ENCODE peak calls at places on chromosomes 6 and 20, in ten cellular contexts. One of them, this sample, is unnamed.

GRCh38 chr20:856361-856775 is 22.9 kb downstream of the FAM110A start:
- DNase-seq in adrenal gland: no peak
- DNase-seq in K562: no peak
- DNase-seq in body of pancreas: peak
- DNase-seq in right lobe of liver: no peak
- DNase-seq in transverse colon: no peak
- DNase-seq in IMR-90: peak
- DNase-seq in ovary: no peak
- DNase-seq in stomach: no peak
- DNase-seq in uterus: no peak
- DNase-seq in this sample: no peak

GRCh38 chr6:70510600-70510999 is 56.1 kb upstream of the SDHAF4 start:
- DNase-seq in adrenal gland: no peak
- DNase-seq in K562: no peak
- DNase-seq in body of pancreas: no peak
- DNase-seq in right lobe of liver: no peak
- DNase-seq in transverse colon: no peak
- DNase-seq in IMR-90: no peak
- DNase-seq in ovary: no peak
- DNase-seq in stomach: no peak
- DNase-seq in uterus: no peak
- DNase-seq in this sample: no peak

GRCh38 chr6:100220543-100220942 is 226.5 kb upstream of the MCHR2 start:
- DNase-seq in adrenal gland: no peak
- DNase-seq in K562: no peak
- DNase-seq in body of pancreas: no peak
- DNase-seq in right lobe of liver: no peak
- DNase-seq in transverse colon: no peak
- DNase-seq in IMR-90: no peak
- DNase-seq in ovary: no peak
- DNase-seq in stomach: no peak
- DNase-seq in uterus: no peak
- DNase-seq in this sample: no peak

GRCh38 chr6:52993461-52993860 is 1.6 kb downstream of the GSTA4 start:
- DNase-seq in adrenal gland: no peak
- DNase-seq in K562: no peak
- DNase-seq in body of pancreas: no peak
- DNase-seq in right lobe of liver: no peak
- DNase-seq in transverse colon: no peak
- DNase-seq in IMR-90: no peak
- DNase-seq in ovary: no peak
- DNase-seq in stomach: no peak
- DNase-seq in uterus: no peak
- DNase-seq in this sample: no peak

GRCh38 chr6:135033238-135033637 is 21.4 kb downstream of the HBS1L start:
- DNase-seq in adrenal gland: no peak
- DNase-seq in K562: no peak
- DNase-seq in body of pancreas: peak
- DNase-seq in right lobe of liver: no peak
- DNase-seq in transverse colon: no peak
- DNase-seq in IMR-90: no peak
- DNase-seq in ovary: no peak
- DNase-seq in stomach: no peak
- DNase-seq in uterus: no peak
- DNase-seq in this sample: no peak

GRCh38 chr6:27809939-27810767 is 102.0 kb downstream of the OR2B2 start:
- DNase-seq in adrenal gland: peak
- DNase-seq in K562: peak
- DNase-seq in body of pancreas: peak
- DNase-seq in right lobe of liver: peak
- DNase-seq in transverse colon: peak
- DNase-seq in IMR-90: peak
- DNase-seq in ovary: peak
- DNase-seq in stomach: peak
- DNase-seq in uterus: peak
- DNase-seq in this sample: no peak

GRCh38 chr6:79421707-79422484 is 115.3 kb downstream of the LCA5 start:
- DNase-seq in adrenal gland: no peak
- DNase-seq in K562: no peak
- DNase-seq in body of pancreas: peak
- DNase-seq in right lobe of liver: no peak
- DNase-seq in transverse colon: no peak
- DNase-seq in IMR-90: peak
- DNase-seq in ovary: no peak
- DNase-seq in stomach: no peak
- DNase-seq in uterus: no peak
- DNase-seq in this sample: no peak

GRCh38 chr6:147507162-147508072 is 1.1 kb upstream of the SAMD5 start:
- DNase-seq in adrenal gland: no peak
- DNase-seq in K562: no peak
- DNase-seq in body of pancreas: no peak
- DNase-seq in right lobe of liver: peak
- DNase-seq in transverse colon: peak
- DNase-seq in IMR-90: no peak
- DNase-seq in ovary: peak
- DNase-seq in stomach: no peak
- DNase-seq in uterus: peak
- DNase-seq in this sample: no peak

GRCh38 chr20:10449270-10449669 is 14.2 kb downstream of the SLX4IP start:
- DNase-seq in adrenal gland: no peak
- DNase-seq in K562: no peak
- DNase-seq in body of pancreas: peak
- DNase-seq in right lobe of liver: no peak
- DNase-seq in transverse colon: no peak
- DNase-seq in IMR-90: no peak
- DNase-seq in ovary: no peak
- DNase-seq in stomach: no peak
- DNase-seq in uterus: no peak
- DNase-seq in this sample: no peak

GRCh38 chr6:3454206-3455016 is 2.4 kb downstream of the SLC22A23 start:
- DNase-seq in adrenal gland: no peak
- DNase-seq in K562: no peak
- DNase-seq in body of pancreas: no peak
- DNase-seq in right lobe of liver: no peak
- DNase-seq in transverse colon: no peak
- DNase-seq in IMR-90: no peak
- DNase-seq in ovary: no peak
- DNase-seq in stomach: no peak
- DNase-seq in uterus: no peak
- DNase-seq in this sample: no peak

GRCh38 chr20:38421915-38422314 is 13.2 kb downstream of the SNHG17 start:
- DNase-seq in adrenal gland: no peak
- DNase-seq in K562: no peak
- DNase-seq in body of pancreas: no peak
- DNase-seq in right lobe of liver: no peak
- DNase-seq in transverse colon: no peak
- DNase-seq in IMR-90: no peak
- DNase-seq in ovary: no peak
- DNase-seq in stomach: no peak
- DNase-seq in uterus: no peak
- DNase-seq in this sample: no peak
- TF ChIP-seq POLR2A in adrenal gland: no peak
- TF ChIP-seq POLR2A in K562: no peak
- TF ChIP-seq POLR2A in body of pancreas: no peak
- TF ChIP-seq POLR2A in right lobe of liver: no peak
- TF ChIP-seq POLR2A in transverse colon: no peak
- TF ChIP-seq POLR2A in IMR-90: no peak
- TF ChIP-seq POLR2A in ovary: no peak
- TF ChIP-seq POLR2A in stomach: no peak
- TF ChIP-seq POLR2A in uterus: no peak
- TF ChIP-seq POLR2A in this sample: no peak

DNA sequence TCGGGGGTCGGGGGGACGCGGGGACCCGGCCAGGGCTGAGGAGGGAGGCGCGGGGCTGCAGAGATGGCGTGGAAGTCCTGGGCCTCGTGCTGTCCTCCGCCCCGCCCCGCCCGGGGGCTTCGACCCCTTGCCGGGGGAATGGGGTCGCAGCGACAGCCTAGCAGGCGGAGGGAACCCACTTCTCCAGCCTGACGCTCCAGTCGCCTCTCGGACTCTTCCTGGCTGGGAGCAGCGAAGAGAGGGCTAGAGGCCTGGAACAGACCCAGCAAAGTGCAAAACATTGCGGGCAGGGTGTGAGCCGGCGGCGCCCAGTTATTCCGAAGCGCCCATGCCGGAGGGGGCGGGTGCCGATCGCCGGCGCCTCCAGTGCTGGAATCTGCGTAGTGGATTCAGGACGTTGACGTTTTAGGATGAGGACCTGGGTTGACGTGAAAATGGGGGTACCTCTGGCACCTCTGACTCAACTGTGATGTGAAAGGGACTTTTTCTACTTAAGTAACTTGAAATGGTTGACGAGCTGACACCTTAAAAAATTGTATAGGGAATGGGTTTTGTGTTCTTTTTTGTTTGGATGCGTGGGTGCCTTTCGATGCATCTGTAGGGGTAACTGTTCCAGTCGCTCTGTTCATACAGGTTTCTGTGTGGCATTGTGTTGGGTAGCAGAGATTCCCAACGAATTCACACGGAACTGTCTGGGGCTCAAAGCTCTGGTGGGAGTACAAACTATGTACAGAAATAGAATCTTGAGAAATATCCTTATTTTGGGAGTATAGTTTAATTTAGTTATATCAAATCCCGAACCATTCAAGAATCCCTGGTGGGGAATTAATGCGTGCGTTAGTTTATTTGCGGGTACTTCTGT is 1.4 kb downstream of the SLC35F1 start:
- DNase-seq in adrenal gland: no peak
- DNase-seq in K562: no peak
- DNase-seq in body of pancreas: peak
- DNase-seq in right lobe of liver: no peak
- DNase-seq in transverse colon: no peak
- DNase-seq in IMR-90: no peak
- DNase-seq in ovary: peak
- DNase-seq in stomach: no peak
- DNase-seq in uterus: peak
- DNase-seq in this sample: no peak
- H3K27ac ChIP-seq in adrenal gland: no peak
- H3K27ac ChIP-seq in K562: no peak
- H3K27ac ChIP-seq in body of pancreas: no peak
- H3K27ac ChIP-seq in right lobe of liver: no peak
- H3K27ac ChIP-seq in transverse colon: no peak
- H3K27ac ChIP-seq in IMR-90: no peak
- H3K27ac ChIP-seq in ovary: no peak
- H3K27ac ChIP-seq in stomach: no peak
- H3K27ac ChIP-seq in uterus: peak
- H3K27ac ChIP-seq in this sample: peak

GRCh38 chr6:358432-358831 is 33.1 kb upstream of the IRF4 start:
- DNase-seq in adrenal gland: no peak
- DNase-seq in K562: no peak
- DNase-seq in body of pancreas: no peak
- DNase-seq in right lobe of liver: peak
- DNase-seq in transverse colon: no peak
- DNase-seq in IMR-90: no peak
- DNase-seq in ovary: no peak
- DNase-seq in stomach: no peak
- DNase-seq in uterus: no peak
- DNase-seq in this sample: no peak

GRCh38 chr6:357261-357790 is 34.2 kb upstream of the IRF4 start:
- DNase-seq in adrenal gland: no peak
- DNase-seq in K562: no peak
- DNase-seq in body of pancreas: no peak
- DNase-seq in right lobe of liver: peak
- DNase-seq in transverse colon: no peak
- DNase-seq in IMR-90: no peak
- DNase-seq in ovary: no peak
- DNase-seq in stomach: no peak
- DNase-seq in uterus: no peak
- DNase-seq in this sample: no peak

GRCh38 chr6:358847-359246 is 32.7 kb upstream of the IRF4 start:
- DNase-seq in adrenal gland: no peak
- DNase-seq in K562: no peak
- DNase-seq in body of pancreas: no peak
- DNase-seq in right lobe of liver: no peak
- DNase-seq in transverse colon: no peak
- DNase-seq in IMR-90: no peak
- DNase-seq in ovary: no peak
- DNase-seq in stomach: no peak
- DNase-seq in uterus: no peak
- DNase-seq in this sample: no peak

GRCh38 chr6:356828-357251 is 34.7 kb upstream of the IRF4 start:
- DNase-seq in adrenal gland: no peak
- DNase-seq in K562: no peak
- DNase-seq in body of pancreas: no peak
- DNase-seq in right lobe of liver: peak
- DNase-seq in transverse colon: no peak
- DNase-seq in IMR-90: no peak
- DNase-seq in ovary: no peak
- DNase-seq in stomach: no peak
- DNase-seq in uterus: no peak
- DNase-seq in this sample: peak

DNA sequence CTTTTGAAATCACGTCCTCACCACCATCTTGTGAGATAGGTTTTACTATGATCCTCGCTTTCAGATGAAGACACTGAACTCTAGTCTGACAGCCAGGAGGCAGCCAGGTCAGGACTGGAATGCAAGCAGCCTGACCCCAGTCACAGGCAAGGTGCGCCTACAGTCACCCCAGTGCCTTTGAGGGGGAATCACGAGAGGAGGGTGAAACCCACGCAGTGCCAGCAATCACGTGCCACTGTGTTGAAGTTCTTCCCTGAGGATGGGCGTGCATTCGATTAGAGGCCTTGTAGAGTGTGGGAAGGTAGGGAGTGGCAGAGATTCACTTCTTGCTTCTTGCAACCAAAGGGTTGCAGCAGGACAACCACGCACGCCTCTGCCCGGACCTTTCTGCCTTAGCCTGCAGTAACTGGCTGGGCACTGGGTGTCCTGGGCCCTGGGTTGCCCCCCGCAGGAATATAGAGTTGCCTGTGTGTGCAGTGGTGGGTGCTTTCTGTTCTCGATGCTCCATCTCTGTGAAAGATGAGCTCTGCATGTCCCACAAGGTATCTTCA is 33.7 kb upstream of the IRF4 start:
- DNase-seq in adrenal gland: no peak
- DNase-seq in K562: no peak
- DNase-seq in body of pancreas: no peak
- DNase-seq in right lobe of liver: peak
- DNase-seq in transverse colon: no peak
- DNase-seq in IMR-90: no peak
- DNase-seq in ovary: no peak
- DNase-seq in stomach: no peak
- DNase-seq in uterus: no peak
- DNase-seq in this sample: no peak
- TF ChIP-seq POLR2A in adrenal gland: no peak
- TF ChIP-seq POLR2A in K562: no peak
- TF ChIP-seq POLR2A in body of pancreas: no peak
- TF ChIP-seq POLR2A in right lobe of liver: no peak
- TF ChIP-seq POLR2A in transverse colon: no peak
- TF ChIP-seq POLR2A in IMR-90: no peak
- TF ChIP-seq POLR2A in ovary: no peak
- TF ChIP-seq POLR2A in stomach: no peak
- TF ChIP-seq POLR2A in uterus: no peak
- TF ChIP-seq POLR2A in this sample: no peak

DNA sequence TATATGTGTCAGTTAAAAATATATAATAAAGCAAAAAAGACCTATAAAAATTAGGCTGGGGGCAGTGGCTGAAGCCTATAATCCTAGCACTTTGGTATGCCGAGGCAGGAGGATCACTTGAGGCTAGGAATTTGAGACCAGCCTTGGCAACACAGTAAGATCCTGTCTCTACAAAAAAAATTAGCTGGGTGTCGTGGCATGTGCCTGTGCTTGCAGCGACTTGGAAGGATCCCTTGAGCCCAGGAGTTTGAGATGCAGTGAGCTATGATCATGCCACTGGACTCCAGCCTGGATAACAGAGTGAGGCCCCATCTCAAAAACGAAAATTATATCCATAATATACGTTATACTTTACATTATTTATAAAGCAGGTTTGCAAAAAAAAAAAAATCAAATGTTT is 20.7 kb downstream of the TRDN start:
- DNase-seq in adrenal gland: no peak
- DNase-seq in K562: no peak
- DNase-seq in body of pancreas: no peak
- DNase-seq in right lobe of liver: no peak
- DNase-seq in transverse colon: no peak
- DNase-seq in IMR-90: no peak
- DNase-seq in ovary: no peak
- DNase-seq in stomach: no peak
- DNase-seq in uterus: no peak
- DNase-seq in this sample: no peak
- H3K27ac ChIP-seq in adrenal gland: no peak
- H3K27ac ChIP-seq in K562: no peak
- H3K27ac ChIP-seq in body of pancreas: no peak
- H3K27ac ChIP-seq in right lobe of liver: no peak
- H3K27ac ChIP-seq in transverse colon: no peak
- H3K27ac ChIP-seq in IMR-90: no peak
- H3K27ac ChIP-seq in ovary: no peak
- H3K27ac ChIP-seq in stomach: no peak
- H3K27ac ChIP-seq in uterus: no peak
- H3K27ac ChIP-seq in this sample: no peak